ENCODE peak calls at places on chromosomes 4 and X, in ten cellular contexts. One of them, this sample, is unnamed.

GRCh38 chr4:32169841-32170240 is 1449.7 kb downstream of the PCDH7 start:
- DNase-seq in A549: no peak
- DNase-seq in heart left ventricle: no peak
- DNase-seq in gastrocnemius medialis: no peak
- DNase-seq in upper lobe of left lung: no peak
- DNase-seq in ovary: no peak
- DNase-seq in breast epithelium: no peak
- DNase-seq in IMR-90: no peak
- DNase-seq in right lobe of liver: no peak
- DNase-seq in HCT116: no peak
- DNase-seq in this sample: no peak

GRCh38 chrX:139077303-139078131 is 366.0 kb upstream of the FGF13 start:
- DNase-seq in heart left ventricle: no peak
- DNase-seq in gastrocnemius medialis: no peak
- DNase-seq in A549: no peak
- DNase-seq in right lobe of liver: no peak
- DNase-seq in breast epithelium: no peak
- DNase-seq in IMR-90: no peak
- DNase-seq in upper lobe of left lung: no peak
- DNase-seq in HCT116: no peak
- DNase-seq in ovary: no peak
- DNase-seq in this sample: no peak

GRCh38 chr4:101022151-101023024 is 324.9 kb downstream of the PPP3CA start:
- DNase-seq in breast epithelium: no peak
- DNase-seq in ovary: no peak
- DNase-seq in right lobe of liver: no peak
- DNase-seq in IMR-90: peak; percentile 39
- DNase-seq in upper lobe of left lung: no peak
- DNase-seq in heart left ventricle: no peak
- DNase-seq in gastrocnemius medialis: no peak
- DNase-seq in A549: no peak
- DNase-seq in HCT116: no peak
- DNase-seq in this sample: no peak

GRCh38 chr4:184344435-184344834 is 126.8 kb upstream of the ENPP6 start:
- DNase-seq in gastrocnemius medialis: no peak
- DNase-seq in HCT116: no peak
- DNase-seq in A549: no peak
- DNase-seq in ovary: no peak
- DNase-seq in heart left ventricle: no peak
- DNase-seq in right lobe of liver: no peak
- DNase-seq in breast epithelium: no peak
- DNase-seq in IMR-90: no peak
- DNase-seq in upper lobe of left lung: no peak
- DNase-seq in this sample: no peak

GRCh38 chrX:40176256-40176978 is 78.7 kb upstream of the BCOR start:
- DNase-seq in right lobe of liver: peak; percentile 84
- DNase-seq in ovary: peak; percentile 70
- DNase-seq in IMR-90: no peak
- DNase-seq in HCT116: no peak
- DNase-seq in upper lobe of left lung: peak; percentile 66
- DNase-seq in heart left ventricle: peak; percentile 82
- DNase-seq in gastrocnemius medialis: peak; percentile 56
- DNase-seq in A549: peak; percentile 44
- DNase-seq in breast epithelium: no peak
- DNase-seq in this sample: peak; percentile 83

GRCh38 chr4:185748901-185749390 is 63.0 kb downstream of the SORBS2 start:
- DNase-seq in breast epithelium: no peak
- DNase-seq in gastrocnemius medialis: no peak
- DNase-seq in A549: no peak
- DNase-seq in right lobe of liver: no peak
- DNase-seq in heart left ventricle: no peak
- DNase-seq in ovary: no peak
- DNase-seq in IMR-90: no peak
- DNase-seq in upper lobe of left lung: no peak
- DNase-seq in HCT116: no peak
- DNase-seq in this sample: no peak

GRCh38 chr4:155735506-155735905 is 23.3 kb upstream of the GUCY1B1 start:
- DNase-seq in IMR-90: peak; percentile 39
- DNase-seq in heart left ventricle: no peak
- DNase-seq in ovary: no peak
- DNase-seq in gastrocnemius medialis: no peak
- DNase-seq in upper lobe of left lung: no peak
- DNase-seq in right lobe of liver: no peak
- DNase-seq in breast epithelium: no peak
- DNase-seq in A549: no peak
- DNase-seq in HCT116: no peak
- DNase-seq in this sample: no peak

GRCh38 chr4:85265234-85265633 is 209.7 kb upstream of the ARHGAP24 start:
- DNase-seq in upper lobe of left lung: no peak
- DNase-seq in gastrocnemius medialis: no peak
- DNase-seq in right lobe of liver: no peak
- DNase-seq in breast epithelium: no peak
- DNase-seq in ovary: no peak
- DNase-seq in heart left ventricle: no peak
- DNase-seq in IMR-90: no peak
- DNase-seq in HCT116: no peak
- DNase-seq in A549: no peak
- DNase-seq in this sample: no peak

GRCh38 chr4:504076-504475 is 5.1 kb downstream of the PIGG start:
- DNase-seq in A549: no peak
- DNase-seq in right lobe of liver: no peak
- DNase-seq in gastrocnemius medialis: no peak
- DNase-seq in HCT116: no peak
- DNase-seq in heart left ventricle: no peak
- DNase-seq in upper lobe of left lung: no peak
- DNase-seq in IMR-90: no peak
- DNase-seq in breast epithelium: no peak
- DNase-seq in ovary: peak; percentile 45
- DNase-seq in this sample: no peak

GRCh38 chr4:70945046-70945445 is 42.9 kb downstream of the MOB1B start:
- DNase-seq in IMR-90: peak; percentile 36
- DNase-seq in upper lobe of left lung: no peak
- DNase-seq in HCT116: no peak
- DNase-seq in right lobe of liver: no peak
- DNase-seq in heart left ventricle: no peak
- DNase-seq in breast epithelium: no peak
- DNase-seq in gastrocnemius medialis: no peak
- DNase-seq in ovary: no peak
- DNase-seq in A549: no peak
- DNase-seq in this sample: no peak

GRCh38 chr4:139222215-139222614 is 45.2 kb upstream of the ELF2 start:
- DNase-seq in HCT116: no peak
- DNase-seq in A549: no peak
- DNase-seq in upper lobe of left lung: no peak
- DNase-seq in gastrocnemius medialis: no peak
- DNase-seq in ovary: no peak
- DNase-seq in heart left ventricle: no peak
- DNase-seq in right lobe of liver: no peak
- DNase-seq in IMR-90: no peak
- DNase-seq in breast epithelium: no peak
- DNase-seq in this sample: no peak

GRCh38 chr4:123418486-123418931 is 21.9 kb downstream of the SPRY1 start:
- DNase-seq in gastrocnemius medialis: peak; percentile 48
- DNase-seq in right lobe of liver: no peak
- DNase-seq in ovary: no peak
- DNase-seq in A549: no peak
- DNase-seq in heart left ventricle: no peak
- DNase-seq in HCT116: no peak
- DNase-seq in IMR-90: peak; percentile 92
- DNase-seq in breast epithelium: peak; percentile 68
- DNase-seq in upper lobe of left lung: peak; percentile 40
- DNase-seq in this sample: no peak

GRCh38 chrX:118520858-118521206 is 25.2 kb downstream of the DOCK11 start:
- DNase-seq in A549: no peak
- DNase-seq in HCT116: no peak
- DNase-seq in IMR-90: no peak
- DNase-seq in breast epithelium: no peak
- DNase-seq in heart left ventricle: no peak
- DNase-seq in right lobe of liver: no peak
- DNase-seq in ovary: no peak
- DNase-seq in gastrocnemius medialis: no peak
- DNase-seq in upper lobe of left lung: no peak
- DNase-seq in this sample: no peak
- TF ChIP-seq POLR2A in A549: no peak
- TF ChIP-seq POLR2A in HCT116: no peak
- TF ChIP-seq POLR2A in IMR-90: no peak
- TF ChIP-seq POLR2A in breast epithelium: no peak
- TF ChIP-seq POLR2A in heart left ventricle: no peak
- TF ChIP-seq POLR2A in right lobe of liver: no peak
- TF ChIP-seq POLR2A in ovary: no peak
- TF ChIP-seq POLR2A in gastrocnemius medialis: no peak
- TF ChIP-seq POLR2A in upper lobe of left lung: no peak
- TF ChIP-seq POLR2A in this sample: no peak

GRCh38 chr4:117324851-117325491 is 239.6 kb upstream of the TRAM1L1 start:
- DNase-seq in IMR-90: peak; percentile 96
- DNase-seq in ovary: no peak
- DNase-seq in gastrocnemius medialis: no peak
- DNase-seq in heart left ventricle: no peak
- DNase-seq in upper lobe of left lung: no peak
- DNase-seq in HCT116: peak; percentile 49
- DNase-seq in breast epithelium: no peak
- DNase-seq in A549: no peak
- DNase-seq in right lobe of liver: no peak
- DNase-seq in this sample: no peak

GRCh38 chr4:117331817-117332216 is 246.4 kb upstream of the TRAM1L1 start:
- DNase-seq in HCT116: no peak
- DNase-seq in breast epithelium: no peak
- DNase-seq in heart left ventricle: no peak
- DNase-seq in upper lobe of left lung: no peak
- DNase-seq in A549: no peak
- DNase-seq in gastrocnemius medialis: no peak
- DNase-seq in right lobe of liver: no peak
- DNase-seq in IMR-90: peak; percentile 34
- DNase-seq in ovary: no peak
- DNase-seq in this sample: no peak

GRCh38 chr4:117326091-117326490 is 240.7 kb upstream of the TRAM1L1 start:
- DNase-seq in heart left ventricle: no peak
- DNase-seq in gastrocnemius medialis: no peak
- DNase-seq in breast epithelium: no peak
- DNase-seq in upper lobe of left lung: no peak
- DNase-seq in A549: no peak
- DNase-seq in right lobe of liver: no peak
- DNase-seq in HCT116: no peak
- DNase-seq in ovary: no peak
- DNase-seq in IMR-90: no peak
- DNase-seq in this sample: no peak

GRCh38 chr4:117327491-117327890 is 242.1 kb upstream of the TRAM1L1 start:
- DNase-seq in gastrocnemius medialis: no peak
- DNase-seq in upper lobe of left lung: no peak
- DNase-seq in A549: no peak
- DNase-seq in right lobe of liver: no peak
- DNase-seq in IMR-90: no peak
- DNase-seq in ovary: no peak
- DNase-seq in breast epithelium: no peak
- DNase-seq in HCT116: no peak
- DNase-seq in heart left ventricle: no peak
- DNase-seq in this sample: no peak
- H3K4me3 ChIP-seq in gastrocnemius medialis: no peak overlapping the region
- H3K4me3 ChIP-seq in upper lobe of left lung: no peak overlapping the region
- H3K4me3 ChIP-seq in A549: no peak overlapping the region
- H3K4me3 ChIP-seq in right lobe of liver: no peak overlapping the region
- H3K4me3 ChIP-seq in IMR-90: no peak overlapping the region
- H3K4me3 ChIP-seq in ovary: no peak overlapping the region
- H3K4me3 ChIP-seq in breast epithelium: no peak overlapping the region
- H3K4me3 ChIP-seq in HCT116: no peak overlapping the region
- H3K4me3 ChIP-seq in heart left ventricle: no peak overlapping the region
- H3K4me3 ChIP-seq in this sample: no peak overlapping the region

GRCh38 chr4:130559268-130559667 is 1463.3 kb downstream of the C4orf33 start:
- DNase-seq in breast epithelium: no peak
- DNase-seq in HCT116: no peak
- DNase-seq in heart left ventricle: no peak
- DNase-seq in IMR-90: no peak
- DNase-seq in gastrocnemius medialis: no peak
- DNase-seq in A549: no peak
- DNase-seq in upper lobe of left lung: no peak
- DNase-seq in ovary: no peak
- DNase-seq in right lobe of liver: no peak
- DNase-seq in this sample: no peak

GRCh38 chr4:130563891-130564418 is 1468.0 kb downstream of the C4orf33 start:
- DNase-seq in gastrocnemius medialis: no peak
- DNase-seq in right lobe of liver: no peak
- DNase-seq in A549: peak; percentile 0
- DNase-seq in HCT116: no peak
- DNase-seq in IMR-90: no peak
- DNase-seq in heart left ventricle: no peak
- DNase-seq in ovary: no peak
- DNase-seq in upper lobe of left lung: no peak
- DNase-seq in breast epithelium: no peak
- DNase-seq in this sample: no peak

GRCh38 chr4:130568746-130569145 is 1472.8 kb downstream of the C4orf33 start:
- DNase-seq in ovary: no peak
- DNase-seq in heart left ventricle: no peak
- DNase-seq in HCT116: no peak
- DNase-seq in right lobe of liver: no peak
- DNase-seq in IMR-90: no peak
- DNase-seq in gastrocnemius medialis: no peak
- DNase-seq in breast epithelium: no peak
- DNase-seq in upper lobe of left lung: no peak
- DNase-seq in A549: no peak
- DNase-seq in this sample: no peak

DNA sequence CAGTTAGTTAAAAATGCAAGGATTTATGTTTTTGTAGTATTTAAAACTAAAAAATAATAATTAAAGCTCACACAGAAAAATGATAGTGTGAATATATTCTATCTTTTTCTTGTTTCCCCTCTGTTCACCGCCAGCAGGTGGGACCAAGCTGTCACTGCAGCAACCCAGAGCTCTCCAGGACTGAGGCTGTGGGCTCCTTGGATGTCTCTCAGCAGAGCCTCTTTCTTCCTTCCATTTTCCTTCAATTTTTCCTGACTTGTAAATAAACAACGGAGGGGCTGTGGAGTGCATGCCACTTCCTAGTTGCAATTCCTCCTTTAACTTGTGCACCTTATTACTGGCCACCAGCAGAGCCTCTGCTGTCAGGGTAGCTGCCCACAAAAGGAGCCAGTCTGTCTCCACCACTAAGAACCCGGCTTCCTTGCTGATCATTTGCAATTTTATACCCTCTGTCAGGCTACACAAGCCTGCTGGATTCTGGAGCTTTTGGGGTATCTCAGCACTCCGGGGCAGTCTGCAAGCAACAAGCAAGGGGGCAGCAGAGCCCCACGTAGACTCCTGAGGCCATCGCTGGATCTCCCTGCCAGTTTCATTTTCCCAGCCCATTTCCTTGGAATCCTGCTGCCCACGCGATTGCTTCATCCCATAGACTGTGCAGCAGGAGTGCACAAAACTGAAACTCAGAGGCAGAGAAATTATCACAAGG is 1467.4 kb downstream of the C4orf33 start:
- DNase-seq in HCT116: peak; percentile 66
- DNase-seq in heart left ventricle: peak; percentile 46
- DNase-seq in breast epithelium: peak; percentile 25
- DNase-seq in ovary: no peak
- DNase-seq in A549: peak; percentile 7
- DNase-seq in gastrocnemius medialis: no peak
- DNase-seq in IMR-90: peak; percentile 72
- DNase-seq in upper lobe of left lung: no peak
- DNase-seq in right lobe of liver: no peak
- DNase-seq in this sample: no peak
- TF ChIP-seq CTCF in HCT116: peak; percentile 34
- TF ChIP-seq CTCF in heart left ventricle: no peak
- TF ChIP-seq CTCF in breast epithelium: no peak
- TF ChIP-seq CTCF in ovary: no peak
- TF ChIP-seq CTCF in A549: peak; percentile 44
- TF ChIP-seq CTCF in gastrocnemius medialis: no peak
- TF ChIP-seq CTCF in IMR-90: peak; percentile 67
- TF ChIP-seq CTCF in upper lobe of left lung: no peak
- TF ChIP-seq CTCF in right lobe of liver: peak; percentile 31
- TF ChIP-seq CTCF in this sample: no peak

GRCh38 chr4:6142511-6142910 is 57.8 kb downstream of the JAKMIP1 start:
- DNase-seq in ovary: no peak
- DNase-seq in gastrocnemius medialis: no peak
- DNase-seq in heart left ventricle: no peak
- DNase-seq in A549: no peak
- DNase-seq in HCT116: no peak
- DNase-seq in right lobe of liver: no peak
- DNase-seq in IMR-90: no peak
- DNase-seq in breast epithelium: no peak
- DNase-seq in upper lobe of left lung: no peak
- DNase-seq in this sample: no peak
- TF ChIP-seq POLR2A in ovary: no peak
- TF ChIP-seq POLR2A in gastrocnemius medialis: no peak
- TF ChIP-seq POLR2A in heart left ventricle: no peak
- TF ChIP-seq POLR2A in A549: no peak
- TF ChIP-seq POLR2A in HCT116: no peak
- TF ChIP-seq POLR2A in right lobe of liver: no peak
- TF ChIP-seq POLR2A in IMR-90: no peak
- TF ChIP-seq POLR2A in breast epithelium: no peak
- TF ChIP-seq POLR2A in upper lobe of left lung: no peak
- TF ChIP-seq POLR2A in this sample: no peak